ENCODE peak calls at places on chromosomes 11 and 22, in seven cellular contexts. One of them, this sample, is unnamed. For H3K36me3, the result is how much of the 10 kb centered on the place peaks cover.

GRCh38 chr22:41380993-41381328 is 781 bp upstream of the TEF start:
- DNase-seq in heart right ventricle: no peak
- DNase-seq in heart left ventricle: peak
- DNase-seq in breast epithelium: peak
- DNase-seq in pancreas: no peak
- DNase-seq in right lobe of liver: no peak
- DNase-seq in fibroblast of lung: peak
- DNase-seq in this sample: peak

GRCh38 chr22:43166132-43166930 is 15.0 kb downstream of the TSPO start:
- DNase-seq in fibroblast of lung: no peak
- DNase-seq in heart left ventricle: no peak
- DNase-seq in heart right ventricle: no peak
- DNase-seq in breast epithelium: no peak
- DNase-seq in right lobe of liver: no peak
- DNase-seq in pancreas: no peak
- DNase-seq in this sample: no peak

GRCh38 chr11:113253406-113253805 is 61.0 kb upstream of the TTC12 start:
- DNase-seq in heart left ventricle: no peak
- DNase-seq in fibroblast of lung: no peak
- DNase-seq in heart right ventricle: no peak
- DNase-seq in pancreas: no peak
- DNase-seq in breast epithelium: no peak
- DNase-seq in right lobe of liver: no peak
- DNase-seq in this sample: no peak

GRCh38 chr11:80388133-80388532 is 947.3 kb upstream of the TENM4 start:
- DNase-seq in right lobe of liver: no peak
- DNase-seq in heart left ventricle: no peak
- DNase-seq in fibroblast of lung: no peak
- DNase-seq in pancreas: no peak
- DNase-seq in heart right ventricle: no peak
- DNase-seq in breast epithelium: no peak
- DNase-seq in this sample: no peak

GRCh38 chr11:64229090-64229958 is 1.0 kb upstream of the DNAJC4 start:
- DNase-seq in heart left ventricle: peak
- DNase-seq in right lobe of liver: no peak
- DNase-seq in fibroblast of lung: no peak
- DNase-seq in heart right ventricle: no peak
- DNase-seq in pancreas: no peak
- DNase-seq in breast epithelium: no peak
- DNase-seq in this sample: no peak

GRCh38 chr22:38906024-38906423 is 34.0 kb upstream of the CBX6 start:
- DNase-seq in fibroblast of lung: no peak
- DNase-seq in heart right ventricle: no peak
- DNase-seq in right lobe of liver: no peak
- DNase-seq in heart left ventricle: no peak
- DNase-seq in breast epithelium: no peak
- DNase-seq in pancreas: no peak
- DNase-seq in this sample: no peak

GRCh38 chr22:37032535-37033460 is 13.3 kb downstream of the MPST start:
- DNase-seq in pancreas: peak
- DNase-seq in heart left ventricle: no peak
- DNase-seq in breast epithelium: peak
- DNase-seq in right lobe of liver: peak
- DNase-seq in fibroblast of lung: peak
- DNase-seq in heart right ventricle: no peak
- DNase-seq in this sample: peak

GRCh38 chr11:12301379-12301778 is 76.0 kb upstream of the PARVA start:
- DNase-seq in right lobe of liver: no peak
- DNase-seq in pancreas: no peak
- DNase-seq in heart right ventricle: no peak
- DNase-seq in breast epithelium: no peak
- DNase-seq in fibroblast of lung: no peak
- DNase-seq in heart left ventricle: no peak
- DNase-seq in this sample: no peak

GRCh38 chr11:128515086-128515485 is 72.3 kb downstream of the ETS1 start:
- DNase-seq in heart right ventricle: no peak
- DNase-seq in fibroblast of lung: no peak
- DNase-seq in breast epithelium: no peak
- DNase-seq in pancreas: no peak
- DNase-seq in heart left ventricle: no peak
- DNase-seq in right lobe of liver: no peak
- DNase-seq in this sample: no peak
- H3K4me3 ChIP-seq in heart right ventricle: peak
- H3K4me3 ChIP-seq in fibroblast of lung: peak
- H3K4me3 ChIP-seq in breast epithelium: peak
- H3K4me3 ChIP-seq in pancreas: no peak
- H3K4me3 ChIP-seq in heart left ventricle: no peak
- H3K4me3 ChIP-seq in right lobe of liver: no peak
- H3K4me3 ChIP-seq in this sample: no peak

DNA sequence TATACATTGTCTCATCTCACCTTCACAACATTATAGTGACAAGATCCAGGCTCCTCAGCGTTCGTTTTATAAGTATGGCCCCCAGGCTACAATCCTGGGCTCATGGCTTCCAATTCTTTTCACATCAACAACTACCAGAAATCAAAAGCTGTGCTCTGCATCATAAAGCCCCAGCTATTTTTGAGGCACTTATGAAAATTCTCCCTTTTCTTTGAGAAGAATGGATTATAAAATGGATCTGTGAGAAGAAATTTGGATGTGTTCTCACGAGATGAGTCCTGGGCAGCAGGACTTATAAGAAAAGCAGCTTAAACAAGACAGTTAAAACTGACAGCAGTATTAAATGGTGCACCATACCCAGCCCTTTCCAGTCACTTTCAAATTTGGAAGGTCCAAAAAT is 80.3 kb downstream of the BTBD10 start:
- DNase-seq in breast epithelium: no peak
- DNase-seq in heart left ventricle: no peak
- DNase-seq in right lobe of liver: no peak
- DNase-seq in fibroblast of lung: no peak
- DNase-seq in pancreas: no peak
- DNase-seq in heart right ventricle: no peak
- DNase-seq in this sample: no peak
- H3K36me3 ChIP-seq in breast epithelium: under half
- H3K36me3 ChIP-seq in heart left ventricle: half or more
- H3K36me3 ChIP-seq in right lobe of liver: under half
- H3K36me3 ChIP-seq in fibroblast of lung: under half
- H3K36me3 ChIP-seq in pancreas: under half
- H3K36me3 ChIP-seq in heart right ventricle: half or more
- H3K36me3 ChIP-seq in this sample: under half

GRCh38 chr22:46090051-46090591 is 60.2 kb upstream of the PPARA start:
- DNase-seq in heart right ventricle: peak
- DNase-seq in right lobe of liver: peak
- DNase-seq in breast epithelium: no peak
- DNase-seq in fibroblast of lung: no peak
- DNase-seq in pancreas: peak
- DNase-seq in heart left ventricle: no peak
- DNase-seq in this sample: peak

GRCh38 chr22:46088541-46089311 is 61.6 kb upstream of the PPARA start:
- DNase-seq in heart right ventricle: peak
- DNase-seq in pancreas: peak
- DNase-seq in right lobe of liver: peak
- DNase-seq in breast epithelium: peak
- DNase-seq in heart left ventricle: no peak
- DNase-seq in fibroblast of lung: peak
- DNase-seq in this sample: peak

GRCh38 chr22:46090631-46091201 is 59.6 kb upstream of the PPARA start:
- DNase-seq in right lobe of liver: no peak
- DNase-seq in breast epithelium: no peak
- DNase-seq in heart left ventricle: no peak
- DNase-seq in fibroblast of lung: no peak
- DNase-seq in pancreas: peak
- DNase-seq in heart right ventricle: peak
- DNase-seq in this sample: peak

GRCh38 chr22:46087816-46088277 is 62.5 kb upstream of the PPARA start:
- DNase-seq in pancreas: peak
- DNase-seq in right lobe of liver: peak
- DNase-seq in heart right ventricle: peak
- DNase-seq in heart left ventricle: peak
- DNase-seq in fibroblast of lung: peak
- DNase-seq in breast epithelium: peak
- DNase-seq in this sample: peak

DNA sequence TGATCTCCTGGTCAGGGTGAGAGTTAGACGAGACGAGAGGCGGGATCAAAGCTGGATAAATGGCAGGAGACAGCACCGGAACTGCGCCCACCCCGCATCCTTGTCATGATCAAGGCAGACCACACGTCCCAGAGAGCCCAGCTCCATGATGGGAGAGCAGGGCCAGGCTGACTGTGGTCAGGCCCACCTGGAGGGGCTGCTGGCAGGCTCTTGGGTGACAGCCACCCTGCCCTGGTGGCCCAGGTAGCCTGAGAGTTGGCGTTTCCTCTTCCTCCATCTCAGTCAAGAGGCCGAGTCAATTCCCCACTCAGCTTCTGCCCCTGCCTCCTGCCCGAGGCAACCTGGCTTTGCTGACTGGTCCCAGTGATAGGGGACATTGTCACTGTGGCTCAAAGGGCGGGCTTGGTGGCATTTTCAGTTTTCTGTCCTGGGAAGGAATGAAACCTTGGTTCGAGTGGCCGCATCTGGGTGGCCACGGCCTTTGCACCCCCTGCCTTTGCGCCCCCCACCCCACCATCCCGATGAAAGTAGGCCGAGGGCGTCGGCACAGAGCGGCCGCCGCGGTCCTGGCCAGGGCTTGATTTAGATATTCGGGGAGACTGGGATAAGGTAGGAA is 60.8 kb upstream of the PPARA start:
- DNase-seq in fibroblast of lung: no peak
- DNase-seq in pancreas: peak
- DNase-seq in breast epithelium: no peak
- DNase-seq in heart right ventricle: peak
- DNase-seq in right lobe of liver: peak
- DNase-seq in heart left ventricle: no peak
- DNase-seq in this sample: no peak
- H3K4me3 ChIP-seq in fibroblast of lung: no peak
- H3K4me3 ChIP-seq in pancreas: no peak
- H3K4me3 ChIP-seq in breast epithelium: peak
- H3K4me3 ChIP-seq in heart right ventricle: peak
- H3K4me3 ChIP-seq in right lobe of liver: no peak
- H3K4me3 ChIP-seq in heart left ventricle: no peak
- H3K4me3 ChIP-seq in this sample: peak

DNA sequence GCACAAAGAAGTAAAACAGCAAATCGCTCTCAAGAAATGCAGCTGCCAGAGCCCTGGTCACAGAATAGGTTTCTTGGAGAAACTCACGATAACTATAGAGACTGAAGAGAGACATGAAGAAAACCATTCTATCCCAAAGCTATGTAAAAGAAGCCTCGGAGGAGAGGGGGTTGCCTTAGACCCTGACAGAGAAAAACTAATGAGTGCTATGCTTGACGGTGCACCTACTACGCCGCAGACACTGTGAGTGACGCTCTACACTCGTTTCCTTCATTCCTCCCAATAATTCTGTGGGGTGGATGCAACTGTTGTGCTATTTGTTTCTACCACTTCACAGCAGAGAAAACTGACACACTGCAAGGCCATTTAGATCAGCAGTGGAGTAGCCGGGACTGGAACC is 121.8 kb downstream of the ETS1 start:
- DNase-seq in pancreas: no peak
- DNase-seq in right lobe of liver: no peak
- DNase-seq in heart left ventricle: no peak
- DNase-seq in breast epithelium: no peak
- DNase-seq in heart right ventricle: no peak
- DNase-seq in fibroblast of lung: no peak
- DNase-seq in this sample: no peak
- H3K36me3 ChIP-seq in pancreas: under half
- H3K36me3 ChIP-seq in right lobe of liver: under half
- H3K36me3 ChIP-seq in heart left ventricle: half or more
- H3K36me3 ChIP-seq in breast epithelium: under half
- H3K36me3 ChIP-seq in heart right ventricle: half or more
- H3K36me3 ChIP-seq in fibroblast of lung: under half
- H3K36me3 ChIP-seq in this sample: half or more

GRCh38 chr11:119359365-119360229 is 13.1 kb upstream of the MFRP start:
- DNase-seq in pancreas: no peak
- DNase-seq in heart right ventricle: no peak
- DNase-seq in fibroblast of lung: no peak
- DNase-seq in right lobe of liver: no peak
- DNase-seq in heart left ventricle: no peak
- DNase-seq in breast epithelium: no peak
- DNase-seq in this sample: no peak
- H3K4me3 ChIP-seq in pancreas: no peak
- H3K4me3 ChIP-seq in heart right ventricle: peak
- H3K4me3 ChIP-seq in fibroblast of lung: no peak
- H3K4me3 ChIP-seq in right lobe of liver: no peak
- H3K4me3 ChIP-seq in heart left ventricle: no peak
- H3K4me3 ChIP-seq in breast epithelium: no peak
- H3K4me3 ChIP-seq in this sample: no peak

GRCh38 chr11:74417379-74417804 is 19.2 kb upstream of the PGM2L1 start:
- DNase-seq in heart right ventricle: no peak
- DNase-seq in heart left ventricle: no peak
- DNase-seq in right lobe of liver: no peak
- DNase-seq in fibroblast of lung: no peak
- DNase-seq in pancreas: no peak
- DNase-seq in breast epithelium: no peak
- DNase-seq in this sample: no peak
- H3K36me3 ChIP-seq in heart right ventricle: under half
- H3K36me3 ChIP-seq in heart left ventricle: under half
- H3K36me3 ChIP-seq in right lobe of liver: under half
- H3K36me3 ChIP-seq in fibroblast of lung: under half
- H3K36me3 ChIP-seq in pancreas: under half
- H3K36me3 ChIP-seq in breast epithelium: under half
- H3K36me3 ChIP-seq in this sample: under half

GRCh38 chr11:36075053-36075452 is 131.2 kb downstream of the LDLRAD3 start:
- DNase-seq in pancreas: no peak
- DNase-seq in fibroblast of lung: peak
- DNase-seq in heart right ventricle: no peak
- DNase-seq in right lobe of liver: no peak
- DNase-seq in heart left ventricle: no peak
- DNase-seq in breast epithelium: no peak
- DNase-seq in this sample: peak
- H3K4me3 ChIP-seq in pancreas: no peak
- H3K4me3 ChIP-seq in fibroblast of lung: no peak
- H3K4me3 ChIP-seq in heart right ventricle: no peak
- H3K4me3 ChIP-seq in right lobe of liver: no peak
- H3K4me3 ChIP-seq in heart left ventricle: no peak
- H3K4me3 ChIP-seq in breast epithelium: no peak
- H3K4me3 ChIP-seq in this sample: no peak

GRCh38 chr11:94885581-94885980 is 87.8 kb downstream of the CWC15 start:
- DNase-seq in pancreas: no peak
- DNase-seq in fibroblast of lung: no peak
- DNase-seq in heart right ventricle: no peak
- DNase-seq in heart left ventricle: no peak
- DNase-seq in breast epithelium: no peak
- DNase-seq in right lobe of liver: no peak
- DNase-seq in this sample: no peak

GRCh38 chr11:94883878-94884277 is 89.5 kb downstream of the CWC15 start:
- DNase-seq in heart left ventricle: no peak
- DNase-seq in breast epithelium: no peak
- DNase-seq in fibroblast of lung: no peak
- DNase-seq in heart right ventricle: no peak
- DNase-seq in pancreas: no peak
- DNase-seq in right lobe of liver: no peak
- DNase-seq in this sample: no peak

GRCh38 chr11:94882931-94883330 is 90.4 kb downstream of the CWC15 start:
- DNase-seq in pancreas: no peak
- DNase-seq in right lobe of liver: no peak
- DNase-seq in heart right ventricle: no peak
- DNase-seq in heart left ventricle: no peak
- DNase-seq in breast epithelium: no peak
- DNase-seq in fibroblast of lung: no peak
- DNase-seq in this sample: no peak

GRCh38 chr11:94885133-94885532 is 88.2 kb downstream of the CWC15 start:
- DNase-seq in heart right ventricle: no peak
- DNase-seq in fibroblast of lung: no peak
- DNase-seq in right lobe of liver: no peak
- DNase-seq in pancreas: no peak
- DNase-seq in breast epithelium: no peak
- DNase-seq in heart left ventricle: no peak
- DNase-seq in this sample: peak

GRCh38 chr11:94884322-94884721 is 89.0 kb downstream of the CWC15 start:
- DNase-seq in right lobe of liver: no peak
- DNase-seq in breast epithelium: no peak
- DNase-seq in fibroblast of lung: no peak
- DNase-seq in heart right ventricle: no peak
- DNase-seq in pancreas: no peak
- DNase-seq in heart left ventricle: no peak
- DNase-seq in this sample: no peak
- H3K36me3 ChIP-seq in right lobe of liver: under half
- H3K36me3 ChIP-seq in breast epithelium: under half
- H3K36me3 ChIP-seq in fibroblast of lung: under half
- H3K36me3 ChIP-seq in heart right ventricle: under half
- H3K36me3 ChIP-seq in pancreas: under half
- H3K36me3 ChIP-seq in heart left ventricle: under half
- H3K36me3 ChIP-seq in this sample: under half

This sample was measured in MG63.